ENCODE peak calls at places on chromosomes 1 and 21, in ten cellular contexts. E, A, Q, J, O, V, G, Z, K and R are unnamed samples.

GRCh38 chr1:229258031-229258850 is 12.7 kb upstream of the RAB4A start:
- DNase-seq in E (peak), A (no peak), Q (peak), J (peak), O (peak), V (no peak), G (peak), Z (peak), K (no peak), R (no peak)

GRCh38 chr1:226875641-226876295 is 5.4 kb downstream of the PSEN2 start:
- DNase-seq in E (no peak), A (no peak), Q (peak), J (no peak), O (no peak), V (peak), G (no peak), Z (no peak), K (peak), R (no peak)

GRCh38 chr1:204660509-204660908 is 25.0 kb downstream of the LRRN2 start:
- DNase-seq in E (no peak), A (no peak), Q (no peak), J (no peak), O (no peak), V (no peak), G (no peak), Z (no peak), K (no peak), R (no peak)

GRCh38 chr1:228465571-228466146 is 21.5 kb upstream of the RNF187 start:
- DNase-seq in E (peak), A (no peak), Q (no peak), J (no peak), O (no peak), V (no peak), G (no peak), Z (no peak), K (no peak), R (no peak)

GRCh38 chr1:42335809-42336518 is 929 bp upstream of the FOXJ3 start:
- DNase-seq in E (no peak), A (no peak), Q (no peak), J (no peak), O (no peak), V (no peak), G (no peak), Z (no peak), K (no peak), R (no peak)

GRCh38 chr21:26130249-26130896 is 40.2 kb downstream of the APP start:
- DNase-seq in E (no peak), A (no peak), Q (no peak), J (no peak), O (no peak), V (no peak), G (no peak), Z (no peak), K (no peak), R (no peak)

GRCh38 chr1:23638188-23638619 is 53.4 kb upstream of the RPL11 start:
- DNase-seq in E (no peak), A (no peak), Q (no peak), J (no peak), O (no peak), V (no peak), G (no peak), Z (no peak), K (no peak), R (no peak)

GRCh38 chr1:8388732-8389562 is 71.0 kb downstream of the SLC45A1 start:
- DNase-seq in E (no peak), A (no peak), Q (no peak), J (no peak), O (no peak), V (no peak), G (no peak), Z (no peak), K (no peak), R (no peak)

GRCh38 chr1:165902565-165902964 is 75.2 kb downstream of the UCK2 start:
- DNase-seq in E (no peak), A (no peak), Q (no peak), J (no peak), O (no peak), V (no peak), G (no peak), Z (no peak), K (no peak), R (no peak)

GRCh38 chr1:43274125-43274803 is 4.5 kb downstream of the TMEM125 start:
- DNase-seq in E (peak), A (peak), Q (no peak), J (no peak), O (peak), V (no peak), G (peak), Z (no peak), K (peak), R (no peak)

GRCh38 chr1:174142836-174143235 is 16.5 kb upstream of the RABGAP1L start:
- DNase-seq in E (no peak), A (no peak), Q (no peak), J (no peak), O (no peak), V (no peak), G (no peak), Z (no peak), K (no peak), R (no peak)

GRCh38 chr1:119714583-119714982 is 2.8 kb downstream of the PHGDH start:
- DNase-seq in E (no peak), A (no peak), Q (no peak), J (no peak), O (no peak), V (no peak), G (no peak), Z (no peak), K (no peak), R (no peak)

GRCh38 chr1:223844962-223845809 is 561 bp downstream of the TP53BP2 start:
- DNase-seq in E (peak), A (no peak), Q (peak), J (no peak), O (peak), V (peak), G (peak), Z (peak), K (peak), R (peak)

GRCh38 chr1:152050886-152051764 is 14.3 kb upstream of the S100A11 start:
- DNase-seq in E (no peak), A (no peak), Q (peak), J (no peak), O (no peak), V (no peak), G (no peak), Z (no peak), K (no peak), R (no peak)

GRCh38 chr1:30719406-30720270 is 3.7 kb downstream of the MATN1 start:
- DNase-seq in E (no peak), A (no peak), Q (no peak), J (no peak), O (no peak), V (no peak), G (no peak), Z (no peak), K (no peak), R (peak)

GRCh38 chr1:110200666-110201065 is 9.4 kb upstream of the KCNC4 start:
- DNase-seq in E (no peak), A (no peak), Q (no peak), J (no peak), O (no peak), V (no peak), G (no peak), Z (no peak), K (no peak), R (no peak)

GRCh38 chr1:54699936-54700525 is 15.6 kb upstream of the TTC4 start:
- DNase-seq in E (no peak), A (peak), Q (no peak), J (no peak), O (no peak), V (no peak), G (no peak), Z (no peak), K (peak), R (no peak)

GRCh38 chr1:164707868-164708331 is 148.9 kb downstream of the PBX1 start:
- DNase-seq in E (no peak), A (no peak), Q (no peak), J (no peak), O (no peak), V (no peak), G (no peak), Z (no peak), K (no peak), R (no peak)

GRCh38 chr1:20187103-20187812 is 940 bp upstream of the PLA2G2C start:
- DNase-seq in E (peak), A (no peak), Q (peak), J (no peak), O (peak), V (peak), G (no peak), Z (no peak), K (no peak), R (no peak)

GRCh38 chr1:201917362-201918033 is 28.8 kb downstream of the SHISA4 start:
- DNase-seq in E (no peak), A (no peak), Q (no peak), J (no peak), O (no peak), V (no peak), G (no peak), Z (no peak), K (no peak), R (no peak)

GRCh38 chr21:17911628-17912027 is 92.5 kb upstream of the C21orf91 start:
- DNase-seq in E (no peak), A (no peak), Q (no peak), J (no peak), O (no peak), V (no peak), G (no peak), Z (no peak), K (no peak), R (no peak)

GRCh38 chr1:232954594-232955365 is 4.4 kb downstream of the NTPCR start:
- DNase-seq in E (no peak), A (no peak), Q (no peak), J (no peak), O (no peak), V (no peak), G (no peak), Z (no peak), K (no peak), R (no peak)

GRCh38 chr1:157390646-157391045 is 161.7 kb downstream of the FCRL5 start:
- DNase-seq in E (no peak), A (no peak), Q (no peak), J (no peak), O (no peak), V (no peak), G (no peak), Z (no peak), K (no peak), R (no peak)